ENCODE peak calls at places on chromosomes 11 and 22, in five cellular contexts. One of them, this sample, is unnamed.

GRCh38 chr11:122661182-122661945 is 5.8 kb downstream of the UBASH3B start:
- DNase-seq in left ventricle myocardium inferior: no peak
- DNase-seq in tibial nerve: no peak
- DNase-seq in A549: no peak
- DNase-seq in GM23248: peak; percentile 91
- DNase-seq in this sample: no peak

GRCh38 chr22:47010211-47010610 is 247.8 kb downstream of the TBC1D22A start:
- DNase-seq in left ventricle myocardium inferior: no peak
- DNase-seq in tibial nerve: no peak
- DNase-seq in A549: no peak
- DNase-seq in GM23248: no peak
- DNase-seq in this sample: no peak

GRCh38 chr22:45218974-45219373 is 21.7 kb downstream of the KIAA0930 start:
- DNase-seq in left ventricle myocardium inferior: no peak
- DNase-seq in tibial nerve: no peak
- DNase-seq in A549: no peak
- DNase-seq in GM23248: no peak
- DNase-seq in this sample: no peak

GRCh38 chr11:111299111-111300026 is 1.0 kb downstream of the POU2AF3 start:
- DNase-seq in left ventricle myocardium inferior: peak; percentile 59
- DNase-seq in tibial nerve: peak; percentile 49
- DNase-seq in A549: peak; percentile 60
- DNase-seq in GM23248: peak; percentile 71
- DNase-seq in this sample: peak; percentile 73

GRCh38 chr11:33257160-33257896 is at the start of gene HIPK3:
- DNase-seq in left ventricle myocardium inferior: peak; percentile 87
- DNase-seq in tibial nerve: peak; percentile 59
- DNase-seq in A549: peak; percentile 79
- DNase-seq in GM23248: peak; percentile 94
- DNase-seq in this sample: peak; percentile 91

GRCh38 chr11:131201674-131202073 is 168.7 kb upstream of the NTM start:
- DNase-seq in left ventricle myocardium inferior: no peak
- DNase-seq in tibial nerve: no peak
- DNase-seq in A549: no peak
- DNase-seq in GM23248: no peak
- DNase-seq in this sample: no peak

GRCh38 chr11:95641506-95641905 is 148.1 kb downstream of the FAM76B start:
- DNase-seq in left ventricle myocardium inferior: no peak
- DNase-seq in tibial nerve: peak; percentile 37
- DNase-seq in A549: no peak
- DNase-seq in GM23248: no peak
- DNase-seq in this sample: no peak

GRCh38 chr11:8318536-8318935 is 54.9 kb upstream of the LMO1 start:
- DNase-seq in left ventricle myocardium inferior: no peak
- DNase-seq in tibial nerve: no peak
- DNase-seq in A549: no peak
- DNase-seq in GM23248: no peak
- DNase-seq in this sample: peak; percentile 37

GRCh38 chr22:17084554-17085276 is at the start of gene IL17RA:
- DNase-seq in left ventricle myocardium inferior: peak; percentile 90
- DNase-seq in tibial nerve: peak; percentile 88
- DNase-seq in A549: peak; percentile 81
- DNase-seq in GM23248: peak; percentile 93
- DNase-seq in this sample: peak; percentile 97

GRCh38 chr11:76768091-76769047 is 14.8 kb upstream of the TSKU start:
- DNase-seq in left ventricle myocardium inferior: peak; percentile 59
- DNase-seq in tibial nerve: no peak
- DNase-seq in A549: no peak
- DNase-seq in GM23248: peak; percentile 36
- DNase-seq in this sample: peak; percentile 74

GRCh38 chr22:50529416-50530279 is at the start of gene TYMP:
- DNase-seq in left ventricle myocardium inferior: peak; percentile 82
- DNase-seq in tibial nerve: peak; percentile 40
- DNase-seq in A549: no peak
- DNase-seq in GM23248: peak; percentile 82
- DNase-seq in this sample: peak; percentile 88

GRCh38 chr22:50531546-50532352 is 1.9 kb upstream of the TYMP start:
- DNase-seq in left ventricle myocardium inferior: peak; percentile 88
- DNase-seq in tibial nerve: peak; percentile 70
- DNase-seq in A549: peak; percentile 75
- DNase-seq in GM23248: peak; percentile 88
- DNase-seq in this sample: peak; percentile 82

GRCh38 chr22:50530857-50531545 is 1.2 kb upstream of the TYMP start:
- DNase-seq in left ventricle myocardium inferior: peak; percentile 87
- DNase-seq in tibial nerve: peak; percentile 75
- DNase-seq in A549: peak; percentile 91
- DNase-seq in GM23248: peak; percentile 94
- DNase-seq in this sample: peak; percentile 95

GRCh38 chr22:50528682-50529415 is 963 bp downstream of the TYMP start:
- DNase-seq in left ventricle myocardium inferior: no peak
- DNase-seq in tibial nerve: no peak
- DNase-seq in A549: no peak
- DNase-seq in GM23248: no peak
- DNase-seq in this sample: peak; percentile 65

DNA sequence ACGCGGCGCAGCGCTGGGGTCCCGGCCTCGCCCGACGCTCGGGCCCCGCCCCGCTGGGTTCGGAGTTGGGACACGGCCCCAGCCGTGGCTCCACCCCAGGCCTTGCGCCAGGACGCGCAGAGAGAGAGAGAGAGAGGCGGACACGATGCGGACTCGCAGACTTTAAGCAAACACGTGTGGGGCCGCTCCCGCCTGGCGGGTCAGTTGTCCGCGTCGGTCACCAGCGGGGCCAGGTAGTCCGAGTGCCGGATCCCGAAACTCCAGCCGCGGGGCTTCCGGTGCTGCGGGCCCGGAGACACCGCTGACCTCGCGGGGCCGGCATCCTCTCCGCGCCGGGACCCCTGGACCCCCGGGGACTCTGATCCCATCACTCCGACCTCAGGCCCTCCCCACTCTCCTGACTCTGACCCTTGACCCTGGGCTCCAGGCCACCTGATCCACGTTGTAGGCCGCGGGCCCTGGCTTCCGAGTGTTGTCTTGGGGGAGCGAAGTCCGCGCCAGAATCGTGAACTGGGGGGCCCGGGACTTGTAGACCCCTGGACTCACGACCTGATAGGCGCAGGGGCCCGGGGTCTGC is 556 bp upstream of the TYMP start:
- DNase-seq in left ventricle myocardium inferior: peak; percentile 87
- DNase-seq in tibial nerve: peak; percentile 72
- DNase-seq in A549: peak; percentile 89
- DNase-seq in GM23248: peak; percentile 90
- DNase-seq in this sample: peak; percentile 88
- H3K4me1 ChIP-seq in left ventricle myocardium inferior: peaks cover 73% of the 10 kb centered on the region
- H3K4me1 ChIP-seq in tibial nerve: peaks cover 33% of the 10 kb centered on the region
- H3K4me1 ChIP-seq in A549: peaks cover 29% of the 10 kb centered on the region
- H3K4me1 ChIP-seq in GM23248: no peaks in the 10 kb centered on the region
- H3K4me1 ChIP-seq in this sample: peaks cover 47% of the 10 kb centered on the region

GRCh38 chr11:18671246-18671645 is 27.3 kb upstream of the TMEM86A start:
- DNase-seq in left ventricle myocardium inferior: no peak
- DNase-seq in tibial nerve: no peak
- DNase-seq in A549: no peak
- DNase-seq in GM23248: no peak
- DNase-seq in this sample: no peak

GRCh38 chr11:18668131-18668530 is 30.4 kb upstream of the TMEM86A start:
- DNase-seq in left ventricle myocardium inferior: no peak
- DNase-seq in tibial nerve: no peak
- DNase-seq in A549: no peak
- DNase-seq in GM23248: no peak
- DNase-seq in this sample: no peak

GRCh38 chr11:18669211-18669593 is 29.4 kb upstream of the TMEM86A start:
- DNase-seq in left ventricle myocardium inferior: no peak
- DNase-seq in tibial nerve: no peak
- DNase-seq in A549: no peak
- DNase-seq in GM23248: peak; percentile 22
- DNase-seq in this sample: no peak

GRCh38 chr11:18669629-18670162 is 28.9 kb upstream of the TMEM86A start:
- DNase-seq in left ventricle myocardium inferior: no peak
- DNase-seq in tibial nerve: no peak
- DNase-seq in A549: no peak
- DNase-seq in GM23248: no peak
- DNase-seq in this sample: no peak
- H3K4me1 ChIP-seq in left ventricle myocardium inferior: no peaks in the 10 kb centered on the region
- H3K4me1 ChIP-seq in tibial nerve: no peaks in the 10 kb centered on the region
- H3K4me1 ChIP-seq in A549: peaks cover 7% of the 10 kb centered on the region
- H3K4me1 ChIP-seq in GM23248: no peaks in the 10 kb centered on the region
- H3K4me1 ChIP-seq in this sample: no peaks in the 10 kb centered on the region

GRCh38 chr11:102225689-102226562 is 91.4 kb upstream of the BIRC3 start:
- DNase-seq in left ventricle myocardium inferior: no peak
- DNase-seq in tibial nerve: no peak
- DNase-seq in A549: no peak
- DNase-seq in GM23248: peak; percentile 91
- DNase-seq in this sample: no peak
- H3K4me1 ChIP-seq in left ventricle myocardium inferior: peaks cover 45% of the 10 kb centered on the region
- H3K4me1 ChIP-seq in tibial nerve: no peaks in the 10 kb centered on the region
- H3K4me1 ChIP-seq in A549: peaks cover 30% of the 10 kb centered on the region
- H3K4me1 ChIP-seq in GM23248: peaks cover 44% of the 10 kb centered on the region
- H3K4me1 ChIP-seq in this sample: peaks cover 22% of the 10 kb centered on the region

DNA sequence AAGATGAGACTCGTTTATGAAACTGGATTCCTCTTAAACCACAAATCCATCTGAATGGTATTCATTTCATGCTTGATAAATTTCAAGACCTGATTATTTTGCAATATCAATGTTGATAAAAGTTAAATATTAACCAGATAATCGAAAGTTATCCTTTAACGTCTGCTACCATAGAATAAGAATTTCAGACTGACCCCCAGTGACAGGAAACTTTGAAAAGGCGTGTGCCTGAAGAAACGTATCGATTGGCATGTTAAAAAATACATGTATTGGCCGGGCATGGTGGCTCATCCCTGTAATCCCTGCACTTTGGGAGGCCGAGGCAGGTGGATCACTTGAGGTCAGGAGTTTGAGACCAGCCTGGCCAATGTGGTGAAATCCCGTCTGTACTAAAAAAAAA is 13.9 kb downstream of the SCGB1A1 start:
- DNase-seq in left ventricle myocardium inferior: no peak
- DNase-seq in tibial nerve: no peak
- DNase-seq in A549: no peak
- DNase-seq in GM23248: no peak
- DNase-seq in this sample: no peak
- H3K4me1 ChIP-seq in left ventricle myocardium inferior: peaks cover 39% of the 10 kb centered on the region
- H3K4me1 ChIP-seq in tibial nerve: peaks cover 39% of the 10 kb centered on the region
- H3K4me1 ChIP-seq in A549: peaks cover 40% of the 10 kb centered on the region
- H3K4me1 ChIP-seq in GM23248: peaks cover 28% of the 10 kb centered on the region
- H3K4me1 ChIP-seq in this sample: peaks cover 18% of the 10 kb centered on the region

DNA sequence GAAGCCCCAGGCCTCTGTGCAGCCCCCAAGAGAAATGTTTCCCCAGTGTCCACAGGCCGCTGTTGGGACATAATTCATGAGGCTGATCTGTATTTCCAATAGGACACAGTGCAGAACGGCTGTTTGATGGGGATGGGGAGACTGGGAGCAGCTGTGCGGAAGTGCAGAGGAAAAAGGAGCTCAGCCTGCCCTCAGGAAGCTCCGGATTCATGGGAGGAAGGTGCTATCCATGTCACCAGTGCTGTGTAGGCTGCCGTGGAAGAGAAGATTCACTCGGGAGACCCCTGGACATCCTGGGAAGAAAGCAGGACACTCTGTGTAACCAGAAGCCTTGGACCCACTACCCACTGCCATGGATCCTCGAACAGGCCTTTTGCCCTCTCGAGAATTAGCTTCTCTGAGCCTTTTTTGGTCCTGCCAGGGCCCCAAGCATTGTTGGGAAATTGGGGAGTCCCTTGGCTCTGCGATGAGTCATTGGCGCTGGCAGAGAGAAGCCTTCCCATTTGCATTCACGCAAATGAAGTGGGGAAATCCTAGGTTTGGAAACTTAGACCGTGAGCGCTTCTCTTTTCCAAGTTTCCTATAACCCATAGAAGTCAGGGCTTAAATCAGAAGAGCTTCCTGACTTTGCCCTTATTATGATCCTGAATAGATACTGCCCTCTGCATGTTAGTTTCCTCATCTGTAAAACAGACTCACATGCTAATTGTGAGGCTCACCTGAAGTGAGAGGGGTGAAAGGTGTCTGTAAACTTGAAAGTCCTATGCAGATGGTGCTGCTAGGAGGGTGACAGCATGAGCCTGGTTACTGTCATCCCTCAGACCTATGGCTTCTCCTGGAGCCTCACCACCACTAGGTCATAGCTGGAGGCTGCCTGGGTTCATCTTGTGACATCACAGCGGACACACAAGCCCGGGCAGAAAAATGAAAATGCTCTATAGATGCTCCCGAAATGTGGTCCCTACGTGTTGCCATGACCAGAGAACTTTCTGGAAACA is 229.2 kb upstream of the B3GAT1 start:
- DNase-seq in left ventricle myocardium inferior: no peak
- DNase-seq in tibial nerve: no peak
- DNase-seq in A549: no peak
- DNase-seq in GM23248: no peak
- DNase-seq in this sample: no peak
- H3K4me1 ChIP-seq in left ventricle myocardium inferior: peaks cover 12% of the 10 kb centered on the region
- H3K4me1 ChIP-seq in tibial nerve: no peaks in the 10 kb centered on the region
- H3K4me1 ChIP-seq in A549: no peaks in the 10 kb centered on the region
- H3K4me1 ChIP-seq in GM23248: no peaks in the 10 kb centered on the region
- H3K4me1 ChIP-seq in this sample: no peaks in the 10 kb centered on the region

GRCh38 chr11:65777821-65778361 is 2.9 kb downstream of the AP5B1 start:
- DNase-seq in left ventricle myocardium inferior: no peak
- DNase-seq in tibial nerve: no peak
- DNase-seq in A549: no peak
- DNase-seq in GM23248: no peak
- DNase-seq in this sample: no peak

GRCh38 chr11:65776196-65776595 is 4.6 kb downstream of the AP5B1 start:
- DNase-seq in left ventricle myocardium inferior: no peak
- DNase-seq in tibial nerve: peak; percentile 5
- DNase-seq in A549: no peak
- DNase-seq in GM23248: peak; percentile 41
- DNase-seq in this sample: peak; percentile 24

GRCh38 chr11:65778431-65778900 is 2.3 kb downstream of the AP5B1 start:
- DNase-seq in left ventricle myocardium inferior: no peak
- DNase-seq in tibial nerve: no peak
- DNase-seq in A549: no peak
- DNase-seq in GM23248: no peak
- DNase-seq in this sample: no peak

GRCh38 chr11:65777241-65777640 is 3.5 kb downstream of the AP5B1 start:
- DNase-seq in left ventricle myocardium inferior: no peak
- DNase-seq in tibial nerve: no peak
- DNase-seq in A549: no peak
- DNase-seq in GM23248: no peak
- DNase-seq in this sample: no peak

DNA sequence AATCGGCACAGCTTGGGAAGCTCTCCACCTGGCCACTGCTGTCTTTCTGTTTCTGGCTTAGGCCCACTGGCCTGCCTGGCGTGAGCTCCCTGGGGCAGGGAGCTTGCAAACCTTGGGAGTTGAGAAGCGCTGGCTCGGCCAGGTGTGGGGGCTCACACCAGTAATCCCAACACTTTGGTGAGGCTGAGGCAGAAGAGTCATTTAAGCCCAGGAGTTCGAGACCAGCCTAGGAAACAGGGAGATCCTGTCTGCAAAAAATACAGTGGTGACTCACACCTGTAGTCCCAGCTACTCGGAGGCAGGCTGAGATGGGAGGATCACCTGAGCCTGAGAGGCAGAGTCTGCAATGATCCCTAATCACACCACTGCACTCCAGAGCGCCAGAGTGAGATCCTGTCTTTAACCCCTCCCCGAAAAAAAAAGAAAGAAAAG is 4.0 kb downstream of the AP5B1 start:
- DNase-seq in left ventricle myocardium inferior: no peak
- DNase-seq in tibial nerve: no peak
- DNase-seq in A549: no peak
- DNase-seq in GM23248: no peak
- DNase-seq in this sample: no peak
- H3K4me1 ChIP-seq in left ventricle myocardium inferior: peaks cover 34% of the 10 kb centered on the region
- H3K4me1 ChIP-seq in tibial nerve: peaks cover 11% of the 10 kb centered on the region
- H3K4me1 ChIP-seq in A549: peaks cover 11% of the 10 kb centered on the region
- H3K4me1 ChIP-seq in GM23248: no peaks in the 10 kb centered on the region
- H3K4me1 ChIP-seq in this sample: peaks cover 73% of the 10 kb centered on the region

This sample was measured in upper lobe of left lung.